ENCODE peak calls at places on chromosomes 16 and 17, in nine cellular contexts. Z, N, K, F, R, B, P, C and Y are unnamed samples.

GRCh38 chr17:38676706-38677504 is 2.1 kb upstream of the EPOP start:
- DNase-seq in Z (peak), N (peak), K (peak), F (peak), R (peak), B (peak), P (peak), C (peak), Y (peak)

GRCh38 chr17:60989846-60990245 is 312.2 kb downstream of the BCAS3 start:
- DNase-seq in Z (no peak), N (no peak), K (no peak), F (no peak), R (no peak), B (no peak), P (no peak), C (no peak), Y (no peak)

GRCh38 chr17:72111374-72111773 is 9.4 kb upstream of the SOX9 start:
- DNase-seq in Z (no peak), N (no peak), K (no peak), F (no peak), R (no peak), B (no peak), P (no peak), C (no peak), Y (no peak)

GRCh38 chr17:18974407-18975149 is 22.6 kb downstream of the SLC5A10 start:
- DNase-seq in Z (no peak), N (no peak), K (no peak), F (no peak), R (peak), B (no peak), P (no peak), C (no peak), Y (no peak)

GRCh38 chr16:54068212-54068611 is 218.4 kb downstream of the IRX3 start:
- DNase-seq in Z (no peak), N (no peak), K (no peak), F (no peak), R (no peak), B (no peak), P (no peak), C (no peak), Y (no peak)

GRCh38 chr16:78939600-78939999 is 660.9 kb downstream of the MAF start:
- DNase-seq in Z (no peak), N (no peak), K (no peak), F (no peak), R (no peak), B (no peak), P (no peak), C (no peak), Y (no peak)

GRCh38 chr16:49980166-49980565 is 44.9 kb upstream of the CNEP1R1 start:
- DNase-seq in Z (no peak), N (no peak), K (no peak), F (peak), R (peak), B (no peak), P (no peak), C (no peak), Y (no peak)

GRCh38 chr17:60637683-60638082 is 37.7 kb downstream of the PPM1D start:
- DNase-seq in Z (no peak), N (no peak), K (no peak), F (no peak), R (no peak), B (no peak), P (no peak), C (no peak), Y (no peak)

GRCh38 chr17:16989953-16990860 is 18.3 kb upstream of the TNFRSF13B start:
- DNase-seq in Z (no peak), N (no peak), K (no peak), F (no peak), R (peak), B (no peak), P (no peak), C (no peak), Y (peak)

GRCh38 chr16:83955218-83956130 is 2.4 kb downstream of the OSGIN1 start:
- DNase-seq in Z (no peak), N (no peak), K (peak), F (no peak), R (peak), B (peak), P (no peak), C (no peak), Y (no peak)

GRCh38 chr16:14121135-14121534 is 50.0 kb downstream of the MRTFB start:
- DNase-seq in Z (no peak), N (no peak), K (no peak), F (no peak), R (no peak), B (no peak), P (no peak), C (no peak), Y (no peak)

GRCh38 chr17:50861822-50862528 is 4.2 kb downstream of the TOB1 start:
- DNase-seq in Z (no peak), N (no peak), K (no peak), F (no peak), R (no peak), B (no peak), P (no peak), C (no peak), Y (no peak)

GRCh38 chr17:59643159-59643857 is 23.6 kb downstream of the CLTC start:
- DNase-seq in Z (no peak), N (no peak), K (no peak), F (no peak), R (peak), B (no peak), P (no peak), C (no peak), Y (no peak)

GRCh38 chr17:47961406-47961805 is 3.7 kb upstream of the PRR15L start:
- DNase-seq in Z (no peak), N (no peak), K (no peak), F (no peak), R (no peak), B (no peak), P (no peak), C (no peak), Y (no peak)

GRCh38 chr17:58969156-58969555 is 137.5 kb downstream of the TRIM37 start:
- DNase-seq in Z (no peak), N (no peak), K (no peak), F (no peak), R (no peak), B (no peak), P (no peak), C (no peak), Y (no peak)

GRCh38 chr17:57750930-57751329 is 5.8 kb upstream of the CCDC182 start:
- DNase-seq in Z (no peak), N (no peak), K (no peak), F (no peak), R (no peak), B (no peak), P (no peak), C (no peak), Y (no peak)

GRCh38 chr17:3920940-3921852 is 4.9 kb upstream of the P2RX1 start:
- DNase-seq in Z (no peak), N (peak), K (peak), F (no peak), R (no peak), B (no peak), P (no peak), C (no peak), Y (no peak)

GRCh38 chr17:32794533-32795246 is 82.2 kb downstream of the MYO1D start:
- DNase-seq in Z (no peak), N (no peak), K (no peak), F (no peak), R (no peak), B (no peak), P (no peak), C (no peak), Y (no peak)
- H3K27ac ChIP-seq in Z (no peak), N (no peak), K (no peak), F (no peak), R (no peak), B (no peak), P (no peak), C (no peak), Y (no peak)

GRCh38 chr16:75236736-75237397 is 14.6 kb downstream of the BCAR1 start:
- DNase-seq in Z (no peak), N (no peak), K (no peak), F (no peak), R (no peak), B (no peak), P (no peak), C (peak), Y (peak)
- H3K27ac ChIP-seq in Z (no peak), N (peak), K (no peak), F (peak), R (no peak), B (peak), P (no peak), C (peak), Y (no peak)

GRCh38 chr16:63596716-63597115 is 1525.1 kb downstream of the CDH11 start:
- DNase-seq in Z (no peak), N (no peak), K (no peak), F (no peak), R (no peak), B (no peak), P (no peak), C (no peak), Y (no peak)

GRCh38 chr16:63602206-63602927 is 1519.5 kb downstream of the CDH11 start:
- DNase-seq in Z (no peak), N (no peak), K (no peak), F (no peak), R (no peak), B (no peak), P (no peak), C (no peak), Y (no peak)
- H3K27ac ChIP-seq in Z (no peak), N (no peak), K (no peak), F (no peak), R (no peak), B (no peak), P (no peak), C (no peak), Y (no peak)

GRCh38 chr16:87821346-87822001 is 47.8 kb downstream of the SLC7A5 start:
- DNase-seq in Z (no peak), N (no peak), K (no peak), F (no peak), R (no peak), B (no peak), P (no peak), C (no peak), Y (no peak)

GRCh38 chr16:87818533-87819161 is 50.7 kb downstream of the SLC7A5 start:
- DNase-seq in Z (no peak), N (no peak), K (no peak), F (no peak), R (no peak), B (no peak), P (no peak), C (no peak), Y (no peak)

GRCh38 chr16:87819282-87819681 is 50.0 kb downstream of the SLC7A5 start:
- DNase-seq in Z (no peak), N (no peak), K (no peak), F (no peak), R (no peak), B (no peak), P (no peak), C (no peak), Y (no peak)

GRCh38 chr16:87822002-87822390 is 47.3 kb downstream of the SLC7A5 start:
- DNase-seq in Z (no peak), N (no peak), K (no peak), F (no peak), R (no peak), B (no peak), P (no peak), C (no peak), Y (no peak)

DNA sequence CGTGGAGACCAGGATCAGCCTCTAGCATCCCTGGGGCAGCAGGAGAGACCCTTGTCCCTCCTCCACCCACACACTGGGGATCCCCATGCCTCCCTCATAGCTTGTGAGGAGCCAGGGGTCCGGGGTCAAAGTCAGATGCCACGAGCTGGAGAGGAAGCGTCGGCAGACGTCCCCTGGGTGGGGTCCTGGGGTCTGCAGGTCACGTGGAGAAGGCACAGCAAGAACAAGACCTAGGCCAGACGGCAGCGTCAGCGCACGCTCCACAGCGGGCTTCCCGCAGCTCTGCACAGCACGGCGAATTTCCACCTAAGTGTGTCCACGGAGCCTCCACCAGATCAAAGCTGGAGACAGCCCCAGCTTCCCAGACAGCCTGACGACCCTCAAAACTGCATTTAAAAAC is 49.3 kb downstream of the SLC7A5 start:
- DNase-seq in Z (no peak), N (no peak), K (no peak), F (no peak), R (no peak), B (no peak), P (no peak), C (no peak), Y (no peak)
- H3K27ac ChIP-seq in Z (no peak), N (no peak), K (no peak), F (no peak), R (no peak), B (no peak), P (no peak), C (no peak), Y (no peak)

DNA sequence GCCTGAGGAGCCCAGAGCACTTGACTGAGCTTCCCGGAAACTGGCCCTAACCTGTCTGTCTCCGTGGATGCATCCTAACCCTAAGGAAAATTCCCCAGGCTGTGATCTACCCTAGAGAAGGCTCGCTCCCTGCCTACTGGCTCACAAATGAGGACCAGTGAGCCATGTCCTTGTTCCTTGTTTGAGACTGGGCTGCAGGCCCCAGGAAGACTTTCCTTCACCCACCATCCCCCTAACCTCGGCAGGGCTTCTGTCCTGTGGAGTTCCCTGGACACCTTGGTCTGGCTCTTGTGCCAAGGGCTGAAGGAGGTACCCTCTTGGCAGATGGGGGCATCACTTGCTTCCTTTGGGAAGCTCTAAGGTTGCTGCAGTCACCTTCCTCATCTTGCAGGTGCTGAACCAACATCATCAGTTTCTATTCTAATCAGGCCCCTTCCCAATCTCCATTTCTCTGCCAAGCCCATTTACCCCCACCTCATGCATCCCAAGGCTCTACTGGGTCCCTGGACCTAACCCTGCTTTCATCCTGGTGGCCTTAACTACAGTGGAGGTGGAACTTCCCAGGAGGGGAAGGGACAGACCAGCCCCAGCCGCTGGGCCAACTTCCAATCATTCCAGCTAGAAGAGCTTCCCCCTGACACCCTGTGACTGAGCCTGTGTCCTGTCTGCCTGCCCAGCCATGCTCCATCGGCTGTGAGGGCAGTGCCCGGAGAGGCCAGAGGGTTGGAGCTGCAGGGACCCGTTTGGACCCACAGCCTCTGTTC is 12.4 kb downstream of the RNF40 start:
- DNase-seq in Z (no peak), N (no peak), K (no peak), F (no peak), R (no peak), B (peak), P (no peak), C (no peak), Y (no peak)
- H3K27ac ChIP-seq in Z (no peak), N (peak), K (peak), F (peak), R (no peak), B (peak), P (no peak), C (peak), Y (no peak)

GRCh38 chr17:7744416-7744815 is 26.9 kb downstream of the DNAH2 start:
- DNase-seq in Z (no peak), N (no peak), K (no peak), F (no peak), R (no peak), B (no peak), P (no peak), C (no peak), Y (no peak)

GRCh38 chr17:7750321-7750821 is 32.8 kb downstream of the DNAH2 start:
- DNase-seq in Z (no peak), N (no peak), K (no peak), F (no peak), R (peak), B (no peak), P (no peak), C (no peak), Y (no peak)

GRCh38 chr17:7748098-7748775 is 30.7 kb downstream of the DNAH2 start:
- DNase-seq in Z (no peak), N (no peak), K (no peak), F (peak), R (peak), B (no peak), P (no peak), C (no peak), Y (no peak)

GRCh38 chr17:7745748-7746470 is 28.4 kb downstream of the DNAH2 start:
- DNase-seq in Z (no peak), N (no peak), K (peak), F (no peak), R (peak), B (no peak), P (peak), C (no peak), Y (no peak)

GRCh38 chr17:7747586-7747985 is 30.0 kb downstream of the DNAH2 start:
- DNase-seq in Z (no peak), N (no peak), K (no peak), F (no peak), R (peak), B (no peak), P (no peak), C (no peak), Y (no peak)
- H3K27ac ChIP-seq in Z (no peak), N (no peak), K (no peak), F (peak), R (peak), B (no peak), P (peak), C (no peak), Y (no peak)

GRCh38 chr16:11716330-11716729 is 26.3 kb downstream of the TXNDC11 start:
- DNase-seq in Z (no peak), N (no peak), K (no peak), F (no peak), R (no peak), B (no peak), P (no peak), C (no peak), Y (no peak)
- H3K27ac ChIP-seq in Z (no peak), N (peak), K (no peak), F (peak), R (no peak), B (peak), P (no peak), C (no peak), Y (no peak)

DNA sequence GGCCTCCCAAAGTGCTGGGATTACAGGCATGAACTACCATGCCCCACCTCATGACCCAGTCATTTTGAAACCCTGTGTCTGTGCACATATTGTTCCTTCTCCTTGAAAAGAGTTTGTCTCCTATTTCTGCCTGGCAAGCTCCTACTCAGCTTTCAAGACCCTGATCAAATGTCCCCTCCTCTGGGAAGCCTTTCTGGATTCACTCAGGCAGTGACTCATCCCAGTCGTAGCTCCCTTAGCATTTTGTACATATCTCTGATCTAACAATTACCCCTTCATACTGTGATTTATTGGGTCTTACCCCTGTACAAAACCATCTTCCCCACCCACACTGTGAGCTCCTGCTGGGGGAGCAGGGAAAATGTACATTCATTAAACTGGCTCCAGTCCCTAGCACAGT is 18.1 kb upstream of the ABCC12 start:
- DNase-seq in Z (no peak), N (no peak), K (no peak), F (no peak), R (no peak), B (no peak), P (no peak), C (no peak), Y (no peak)
- H3K27ac ChIP-seq in Z (no peak), N (no peak), K (no peak), F (no peak), R (no peak), B (no peak), P (no peak), C (no peak), Y (no peak)

GRCh38 chr17:78818152-78818846 is 22.3 kb downstream of the USP36 start:
- DNase-seq in Z (no peak), N (no peak), K (no peak), F (no peak), R (no peak), B (no peak), P (no peak), C (no peak), Y (no peak)

GRCh38 chr17:78818932-78819331 is 21.7 kb downstream of the USP36 start:
- DNase-seq in Z (peak), N (peak), K (no peak), F (no peak), R (no peak), B (no peak), P (no peak), C (no peak), Y (no peak)

GRCh38 chr17:78820122-78820792 is 20.4 kb downstream of the USP36 start:
- DNase-seq in Z (no peak), N (no peak), K (no peak), F (no peak), R (no peak), B (no peak), P (no peak), C (no peak), Y (no peak)

GRCh38 chr17:78820841-78821240 is 19.8 kb downstream of the USP36 start:
- DNase-seq in Z (no peak), N (no peak), K (no peak), F (no peak), R (no peak), B (no peak), P (no peak), C (no peak), Y (no peak)

DNA sequence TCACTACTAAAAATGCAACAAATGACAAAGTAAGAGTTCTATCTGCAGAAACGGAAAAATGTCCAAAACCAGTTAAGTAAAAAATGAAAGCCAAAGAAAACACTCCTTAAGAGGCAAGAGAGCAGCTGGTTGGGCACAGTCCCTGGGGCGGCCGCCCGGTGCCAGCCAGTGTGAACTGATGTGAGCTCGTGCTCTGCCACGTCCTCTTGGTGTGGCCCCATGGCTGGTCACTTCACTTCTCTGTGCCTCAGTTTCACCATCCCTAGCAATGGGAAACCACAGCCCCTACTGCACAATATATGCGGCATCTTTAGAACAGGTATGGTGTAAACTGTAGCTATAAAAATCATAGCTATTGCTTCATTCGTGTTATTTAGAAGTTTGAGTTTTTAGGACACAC is 21.2 kb downstream of the USP36 start:
- DNase-seq in Z (no peak), N (no peak), K (no peak), F (no peak), R (no peak), B (no peak), P (no peak), C (no peak), Y (no peak)
- H3K27ac ChIP-seq in Z (peak), N (peak), K (no peak), F (no peak), R (no peak), B (peak), P (no peak), C (peak), Y (no peak)

DNA sequence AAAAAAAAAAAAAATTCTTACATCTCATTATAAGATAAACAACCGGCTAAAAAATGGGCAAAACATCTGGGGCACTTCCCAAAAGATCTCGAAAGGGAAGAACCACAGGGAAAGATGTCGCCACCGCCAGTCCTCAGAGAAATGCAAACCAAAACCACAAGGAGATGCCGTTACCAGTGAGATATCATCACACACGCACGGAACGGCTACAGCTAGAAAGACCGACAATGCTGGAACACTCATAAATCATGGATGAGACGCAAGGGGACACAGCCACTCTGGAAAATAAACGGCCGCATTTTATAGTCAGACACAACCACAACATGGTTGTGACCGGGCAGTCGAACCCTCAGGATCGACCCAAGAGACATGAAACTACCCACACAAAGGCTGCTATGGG is 24.5 kb downstream of the WDR45B start:
- DNase-seq in Z (no peak), N (no peak), K (no peak), F (no peak), R (no peak), B (no peak), P (no peak), C (no peak), Y (no peak)
- H3K27ac ChIP-seq in Z (no peak), N (no peak), K (no peak), F (no peak), R (no peak), B (no peak), P (no peak), C (no peak), Y (no peak)